ENCODE peak calls at places on chromosomes 1 and 21, in seven cellular contexts. H is HCT116, I is tibial nerve, V is heart left ventricle, R is fibroblast of lung, X is tibial artery, J is SJSA1. Y is an unnamed sample.

GRCh38 chr1:50047916-50048694 is 24.4 kb upstream of the AGBL4 start:
- DNase-seq in H (no peak), I (no peak), V (peak; percentile 21), R (no peak), X (no peak), J (no peak), Y (no peak)

GRCh38 chr1:66298427-66298826 is 235.5 kb upstream of the SGIP1 start:
- DNase-seq in H (peak; percentile 68), I (no peak), V (no peak), R (peak; percentile 66), X (no peak), J (no peak), Y (no peak)

GRCh38 chr1:62689524-62689923 is 1.3 kb upstream of the DOCK7 start:
- DNase-seq in H (peak; percentile 51), I (no peak), V (no peak), R (peak; percentile 80), X (no peak), J (peak; percentile 73), Y (no peak)

GRCh38 chr1:180519846-180520245 is 17.5 kb upstream of the ACBD6 start:
- DNase-seq in H (no peak), I (no peak), V (no peak), R (no peak), X (no peak), J (no peak), Y (no peak)

GRCh38 chr1:93140106-93140505 is 40.1 kb downstream of the TMED5 start:
- DNase-seq in H (no peak), I (no peak), V (no peak), R (no peak), X (no peak), J (no peak), Y (no peak)

GRCh38 chr1:56758135-56758534 is 61.1 kb downstream of the FYB2 start:
- DNase-seq in H (peak; percentile 10), I (no peak), V (peak; percentile 37), R (no peak), X (no peak), J (no peak), Y (no peak)

GRCh38 chr1:185595835-185596667 is 138.1 kb upstream of the HMCN1 start:
- DNase-seq in H (peak; percentile 51), I (no peak), V (no peak), R (peak; percentile 29), X (no peak), J (peak; percentile 53), Y (no peak)

GRCh38 chr21:46218906-46219590 is 9.5 kb downstream of the LSS start:
- DNase-seq in H (no peak), I (no peak), V (no peak), R (no peak), X (no peak), J (no peak), Y (no peak)

GRCh38 chr1:202192770-202193613 is 607 bp upstream of the LGR6 start:
- DNase-seq in H (no peak), I (no peak), V (peak; percentile 70), R (peak; percentile 31), X (peak; percentile 41), J (peak; percentile 61), Y (peak; percentile 49)

GRCh38 chr1:229694053-229694693 is 68.1 kb downstream of the URB2 start:
- DNase-seq in H (no peak), I (peak; percentile 78), V (peak; percentile 92), R (peak; percentile 86), X (peak; percentile 81), J (no peak), Y (peak; percentile 70)

GRCh38 chr1:59008599-59009347 is 224.9 kb upstream of the JUN start:
- DNase-seq in H (no peak), I (no peak), V (no peak), R (peak; percentile 65), X (no peak), J (peak; percentile 69), Y (no peak)

GRCh38 chr1:100053119-100053518 is 79.6 kb downstream of the SASS6 start:
- DNase-seq in H (no peak), I (no peak), V (no peak), R (no peak), X (no peak), J (no peak), Y (no peak)

GRCh38 chr1:216140650-216141547 is 282.3 kb downstream of the USH2A start:
- DNase-seq in H (no peak), I (no peak), V (no peak), R (no peak), X (no peak), J (no peak), Y (no peak)

GRCh38 chr1:194347184-194347583 is 1160.8 kb upstream of the B3GALT2 start:
- DNase-seq in H (no peak), I (no peak), V (no peak), R (peak; percentile 49), X (no peak), J (no peak), Y (no peak)

GRCh38 chr1:245085508-245086095 is 69.2 kb upstream of the KIF26B start:
- DNase-seq in H (peak; percentile 43), I (no peak), V (no peak), R (peak; percentile 99), X (no peak), J (peak; percentile 63), Y (no peak)

GRCh38 chr21:31837613-31838390 is 35.0 kb upstream of the HUNK start:
- DNase-seq in H (no peak), I (no peak), V (no peak), R (no peak), X (no peak), J (no peak), Y (no peak)

GRCh38 chr1:93567255-93567918 is 114.2 kb downstream of the BCAR3 start:
- DNase-seq in H (no peak), I (no peak), V (no peak), R (peak; percentile 96), X (no peak), J (peak; percentile 16), Y (peak; percentile 39)

GRCh38 chr1:21804536-21804935 is 7.5 kb upstream of the LDLRAD2 start:
- DNase-seq in H (no peak), I (no peak), V (no peak), R (no peak), X (no peak), J (no peak), Y (no peak)

GRCh38 chr1:202643397-202644218 is 66.6 kb downstream of the SYT2 start:
- DNase-seq in H (no peak), I (no peak), V (no peak), R (no peak), X (no peak), J (no peak), Y (no peak)

GRCh38 chr1:147246044-147246690 is 3.7 kb downstream of the CHD1L start:
- DNase-seq in H (no peak), I (no peak), V (no peak), R (no peak), X (no peak), J (no peak), Y (no peak)

GRCh38 chr1:42319128-42319851 is 15.7 kb downstream of the FOXJ3 start:
- DNase-seq in H (no peak), I (no peak), V (no peak), R (peak; percentile 72), X (no peak), J (peak; percentile 33), Y (no peak)

DNA sequence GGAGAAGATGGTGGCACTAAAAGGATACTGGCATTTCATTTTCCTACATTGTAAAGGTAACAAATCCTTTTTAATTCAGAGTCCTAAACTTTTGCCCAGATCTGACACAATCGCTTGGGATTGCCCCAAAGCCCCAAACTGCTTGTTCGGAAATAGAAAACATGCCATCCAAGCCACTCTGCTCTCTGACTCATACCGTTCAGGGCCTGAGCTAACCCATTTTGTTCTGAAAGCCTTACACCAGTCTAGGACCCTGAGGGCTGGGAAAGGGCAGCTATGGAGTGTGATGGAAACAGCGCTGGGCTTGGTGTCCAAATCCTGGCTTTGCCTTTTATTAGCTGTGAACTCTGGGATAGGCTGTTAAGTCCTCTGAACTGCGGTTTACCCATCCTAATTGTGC is 159.4 kb upstream of the UBE2U start:
- DNase-seq in H (no peak), I (no peak), V (no peak), R (peak; percentile 85), X (peak; percentile 46), J (no peak), Y (peak; percentile 17)
- H3K4me1 ChIP-seq in H (peaks cover 8% of the 10 kb centered on the region), I (peaks cover 31% of the 10 kb centered on the region), V (peaks cover 12% of the 10 kb centered on the region), R (peaks cover 13% of the 10 kb centered on the region), X (peaks cover 33% of the 10 kb centered on the region), J (peaks cover 53% of the 10 kb centered on the region), Y (no peaks in the 10 kb centered on the region)

GRCh38 chr1:207866471-207867135 is 44.3 kb downstream of the CD34 start:
- DNase-seq in H (no peak), I (peak; percentile 55), V (peak; percentile 75), R (no peak), X (peak; percentile 89), J (no peak), Y (peak; percentile 67)
- H3K4me1 ChIP-seq in H (peaks cover 2% of the 10 kb centered on the region), I (peaks cover 52% of the 10 kb centered on the region), V (peaks cover 57% of the 10 kb centered on the region), R (peaks cover 22% of the 10 kb centered on the region), X (peaks cover 71% of the 10 kb centered on the region), J (peaks cover 15% of the 10 kb centered on the region), Y (peaks cover 23% of the 10 kb centered on the region)

GRCh38 chr1:43541141-43541540 is 10.5 kb downstream of the PTPRF start:
- DNase-seq in H (no peak), I (no peak), V (no peak), R (no peak), X (no peak), J (no peak), Y (no peak)
- H3K4me1 ChIP-seq in H (peaks cover 23% of the 10 kb centered on the region), I (peaks cover 47% of the 10 kb centered on the region), V (peaks cover 11% of the 10 kb centered on the region), R (no peaks in the 10 kb centered on the region), X (peaks cover 88% of the 10 kb centered on the region), J (no peaks in the 10 kb centered on the region), Y (peaks cover 9% of the 10 kb centered on the region)

GRCh38 chr1:116910379-116911165 is 856 bp downstream of the PTGFRN start:
- DNase-seq in H (no peak), I (peak; percentile 16), V (peak; percentile 50), R (peak; percentile 46), X (peak; percentile 38), J (peak; percentile 38), Y (peak; percentile 48)

GRCh38 chr1:116912846-116913245 is 3.1 kb downstream of the PTGFRN start:
- DNase-seq in H (no peak), I (no peak), V (no peak), R (no peak), X (no peak), J (no peak), Y (no peak)

GRCh38 chr1:116913941-116914340 is 4.2 kb downstream of the PTGFRN start:
- DNase-seq in H (no peak), I (no peak), V (no peak), R (no peak), X (no peak), J (no peak), Y (no peak)

GRCh38 chr1:116911166-116911553 is 1.4 kb downstream of the PTGFRN start:
- DNase-seq in H (no peak), I (no peak), V (no peak), R (no peak), X (no peak), J (no peak), Y (peak; percentile 22)

DNA sequence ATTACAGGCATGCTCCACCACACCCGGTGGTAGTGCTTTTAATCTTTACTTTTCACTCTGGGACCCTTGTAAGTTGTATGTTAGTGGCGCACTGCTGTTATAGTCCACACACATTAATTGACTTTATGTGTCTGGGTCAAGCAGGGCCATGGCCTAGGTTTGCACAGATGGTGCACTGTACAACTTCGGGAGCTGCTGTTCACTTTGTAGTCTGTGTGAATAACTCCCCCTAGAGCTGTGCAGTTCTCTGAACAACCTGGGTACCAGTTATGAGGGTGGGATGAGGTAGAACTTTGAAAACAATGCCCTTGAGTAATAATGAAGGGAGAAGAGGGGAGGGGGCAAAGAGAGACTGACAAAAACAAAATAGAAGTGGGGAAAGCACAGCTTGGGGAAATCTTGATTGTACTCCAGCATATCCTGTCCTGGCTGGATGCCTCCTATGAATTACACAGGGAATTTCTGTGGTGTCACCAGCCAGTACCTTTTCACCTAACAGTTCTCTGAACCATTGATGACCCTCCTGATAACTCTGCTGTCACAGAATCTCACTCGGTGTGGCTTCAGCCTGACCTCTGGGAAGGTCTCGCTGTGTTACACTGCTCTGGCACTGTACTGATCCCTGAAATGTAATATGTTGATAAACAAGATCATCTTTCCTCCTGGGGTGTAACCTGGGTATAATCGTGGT is 2.2 kb downstream of the PTGFRN start:
- DNase-seq in H (no peak), I (no peak), V (no peak), R (no peak), X (no peak), J (no peak), Y (no peak)
- H3K4me1 ChIP-seq in H (peaks cover 5% of the 10 kb centered on the region), I (no peaks in the 10 kb centered on the region), V (peaks cover 18% of the 10 kb centered on the region), R (no peaks in the 10 kb centered on the region), X (peaks cover 24% of the 10 kb centered on the region), J (peaks cover 13% of the 10 kb centered on the region), Y (no peaks in the 10 kb centered on the region)

Y was measured in uterus.